ENCODE peak calls at places on chromosomes 11 and 22, in ten cellular contexts. M is aorta; X is upper lobe of right lung; P is GM04504; J is activated CD4-positive, alpha-beta T cell treated with anti-CD3 and anti-CD28 coated beads, Interleukin-2, amount 10 ng/mL, durations not matched to agents 7 days and 5 days; W is GM12892; Z is mesenteric fat pad; C is occipital lobe; E is fibroblast of villous mesenchyme; B is lower leg skin. O is an unnamed sample.

GRCh38 chr11:50088231-50088630 is 55.6 kb downstream of the OR4C45 start:
- DNase-seq in M (no peak), X (no peak), P (no peak), J (no peak), W (no peak), Z (no peak), C (no peak), E (no peak), B (no peak), O (no peak)

GRCh38 chr11:5600374-5600851 is 4.0 kb downstream of the TRIM6 start:
- DNase-seq in M (peak; percentile 86), X (peak; percentile 82), P (no peak), J (peak; percentile 72), W (peak; percentile 35), Z (no peak), C (no peak), E (peak; percentile 93), B (peak; percentile 85), O (peak; percentile 68)

GRCh38 chr11:125445731-125446130 is 50.3 kb downstream of the FEZ1 start:
- DNase-seq in M (no peak), X (no peak), P (no peak), J (no peak), W (no peak), Z (peak; percentile 76), C (no peak), E (no peak), B (no peak), O (no peak)

GRCh38 chr11:115616941-115617340 is 112.7 kb upstream of the CADM1 start:
- DNase-seq in M (no peak), X (no peak), P (peak; percentile 16), J (no peak), W (no peak), Z (no peak), C (no peak), E (peak; percentile 44), B (no peak), O (no peak)

GRCh38 chr11:65301491-65302329 is 13.0 kb upstream of the CDC42EP2 start:
- DNase-seq in M (no peak), X (peak; percentile 66), P (no peak), J (no peak), W (no peak), Z (no peak), C (no peak), E (peak; percentile 92), B (no peak), O (no peak)

GRCh38 chr11:76048763-76049162 is 157.5 kb downstream of the WNT11 start:
- DNase-seq in M (no peak), X (no peak), P (no peak), J (no peak), W (no peak), Z (no peak), C (no peak), E (no peak), B (no peak), O (no peak)

GRCh38 chr11:68036717-68037239 is 2.0 kb upstream of the TCIRG1 start:
- DNase-seq in M (no peak), X (peak; percentile 90), P (no peak), J (peak; percentile 24), W (no peak), Z (no peak), C (no peak), E (no peak), B (no peak), O (peak; percentile 40)

GRCh38 chr11:104965735-104966134 is 2.6 kb downstream of the CASP4 start:
- DNase-seq in M (no peak), X (no peak), P (no peak), J (no peak), W (no peak), Z (no peak), C (no peak), E (no peak), B (no peak), O (no peak)

GRCh38 chr11:24587655-24588054 is 90.8 kb downstream of the LUZP2 start:
- DNase-seq in M (no peak), X (no peak), P (no peak), J (no peak), W (no peak), Z (no peak), C (no peak), E (no peak), B (no peak), O (no peak)

GRCh38 chr11:61542024-61542461 is 33.5 kb downstream of the LRRC10B start:
- DNase-seq in M (no peak), X (no peak), P (no peak), J (no peak), W (no peak), Z (no peak), C (no peak), E (no peak), B (no peak), O (no peak)

GRCh38 chr22:48316876-48317250 is 1510.8 kb downstream of the BRD1 start:
- DNase-seq in M (peak; percentile 55), X (no peak), P (no peak), J (no peak), W (no peak), Z (peak; percentile 77), C (no peak), E (no peak), B (peak; percentile 74), O (no peak)

GRCh38 chr11:33690290-33691050 is 10.2 kb downstream of the C11orf91 start:
- DNase-seq in M (peak; percentile 89), X (no peak), P (peak; percentile 95), J (no peak), W (no peak), Z (no peak), C (peak; percentile 58), E (peak; percentile 93), B (peak; percentile 96), O (no peak)

GRCh38 chr11:103528596-103528995 is 419.4 kb downstream of the DYNC2H1 start:
- DNase-seq in M (no peak), X (no peak), P (peak; percentile 12), J (no peak), W (no peak), Z (no peak), C (no peak), E (peak; percentile 51), B (no peak), O (no peak)

GRCh38 chr11:13009921-13010736 is 1.0 kb downstream of the RASSF10 start:
- DNase-seq in M (peak; percentile 74), X (peak; percentile 76), P (peak; percentile 6), J (no peak), W (no peak), Z (no peak), C (no peak), E (no peak), B (peak; percentile 85), O (peak; percentile 55)

GRCh38 chr11:34356918-34357645 is 728 bp downstream of the ABTB2 start:
- DNase-seq in M (peak; percentile 87), X (peak; percentile 83), P (no peak), J (peak; percentile 45), W (peak; percentile 35), Z (no peak), C (peak; percentile 26), E (peak; percentile 68), B (peak; percentile 92), O (peak; percentile 80)

GRCh38 chr11:118415739-118416068 is 14.3 kb downstream of the ATP5MG start:
- DNase-seq in M (no peak), X (no peak), P (peak; percentile 92), J (peak; percentile 42), W (no peak), Z (no peak), C (no peak), E (peak; percentile 95), B (no peak), O (peak; percentile 49)

GRCh38 chr11:122737951-122738693 is 82.6 kb downstream of the UBASH3B start:
- DNase-seq in M (no peak), X (no peak), P (no peak), J (no peak), W (no peak), Z (no peak), C (no peak), E (no peak), B (no peak), O (no peak)

GRCh38 chr22:28983788-28984441 is 77.7 kb downstream of the C22orf31 start:
- DNase-seq in M (no peak), X (no peak), P (no peak), J (no peak), W (no peak), Z (no peak), C (no peak), E (no peak), B (no peak), O (no peak)

GRCh38 chr11:27274854-27275395 is 88.1 kb downstream of the CCDC34 start:
- DNase-seq in M (no peak), X (no peak), P (no peak), J (no peak), W (no peak), Z (no peak), C (no peak), E (no peak), B (no peak), O (no peak)

GRCh38 chr22:20663137-20663828 is 110.6 kb upstream of the SERPIND1 start:
- DNase-seq in M (no peak), X (no peak), P (no peak), J (no peak), W (no peak), Z (no peak), C (no peak), E (no peak), B (no peak), O (no peak)

GRCh38 chr11:120121914-120122473 is 15.9 kb downstream of the TRIM29 start:
- DNase-seq in M (no peak), X (peak; percentile 78), P (no peak), J (no peak), W (no peak), Z (no peak), C (no peak), E (no peak), B (no peak), O (no peak)

GRCh38 chr22:47796128-47796908 is 1033.9 kb downstream of the TBC1D22A start:
- DNase-seq in M (no peak), X (no peak), P (no peak), J (no peak), W (no peak), Z (peak; percentile 87), C (no peak), E (no peak), B (peak; percentile 69), O (no peak)

GRCh38 chr11:113627297-113627696 is 78.8 kb downstream of the TMPRSS5 start:
- DNase-seq in M (no peak), X (no peak), P (no peak), J (no peak), W (no peak), Z (no peak), C (no peak), E (no peak), B (no peak), O (no peak)

GRCh38 chr11:130431337-130431773 is 2.9 kb upstream of the ADAMTS8 start:
- DNase-seq in M (peak; percentile 88), X (peak; percentile 75), P (no peak), J (peak; percentile 74), W (no peak), Z (no peak), C (peak; percentile 27), E (peak; percentile 70), B (peak; percentile 94), O (peak; percentile 64)

GRCh38 chr11:66727282-66727882 is 1.6 kb downstream of the SPTBN2 start:
- DNase-seq in M (no peak), X (no peak), P (no peak), J (peak; percentile 29), W (no peak), Z (peak; percentile 89), C (peak; percentile 44), E (peak; percentile 17), B (peak; percentile 87), O (peak; percentile 15)

GRCh38 chr11:2139691-2140337 is 625 bp upstream of the IGF2 start:
- DNase-seq in M (no peak), X (no peak), P (no peak), J (no peak), W (no peak), Z (no peak), C (no peak), E (no peak), B (no peak), O (no peak)

GRCh38 chr22:23221351-23221804 is 41.1 kb downstream of the BCR start:
- DNase-seq in M (peak; percentile 33), X (no peak), P (no peak), J (no peak), W (no peak), Z (no peak), C (no peak), E (no peak), B (no peak), O (no peak)

GRCh38 chr22:21443735-21444421 is 23.3 kb upstream of the TMEM191C start:
- DNase-seq in M (peak; percentile 71), X (peak; percentile 51), P (no peak), J (peak; percentile 1), W (no peak), Z (peak; percentile 84), C (no peak), E (no peak), B (peak; percentile 66), O (no peak)

O was measured in small intestine.